ENCODE peak calls at places on chromosomes 1 and 21, in seven cellular contexts. C is psoas muscle, P is Daoy, F is activated T-cell treated with anti-CD3 and anti-CD28 coated beads for 4 hours, B is fibroblast of lung, E is aorta, S is AML-193. G is an unnamed sample.

GRCh38 chr1:77341195-77341594 is 59.4 kb downstream of the AK5 start:
- DNase-seq in C (no peak), P (no peak), F (no peak), B (no peak), E (no peak), S (no peak), G (no peak)

GRCh38 chr1:45679123-45679522 is 7.2 kb downstream of the GPBP1L1 start:
- DNase-seq in C (no peak), P (peak; percentile 7), F (no peak), B (no peak), E (no peak), S (no peak), G (peak; percentile 18)

GRCh38 chr1:198123146-198123545 is 33.7 kb upstream of the NEK7 start:
- DNase-seq in C (no peak), P (no peak), F (no peak), B (peak; percentile 75), E (no peak), S (no peak), G (peak; percentile 93)

GRCh38 chr21:38048241-38048640 is 132.0 kb upstream of the KCNJ6 start:
- DNase-seq in C (no peak), P (no peak), F (no peak), B (no peak), E (no peak), S (no peak), G (no peak)

GRCh38 chr1:32201011-32201855 is 838 bp downstream of the CCDC28B start:
- DNase-seq in C (peak; percentile 70), P (peak; percentile 73), F (peak; percentile 65), B (peak; percentile 46), E (peak; percentile 83), S (no peak), G (no peak)

GRCh38 chr1:70779571-70779970 is 268.0 kb downstream of the PTGER3 start:
- DNase-seq in C (no peak), P (no peak), F (no peak), B (no peak), E (no peak), S (no peak), G (peak; percentile 26)

GRCh38 chr1:176196728-176197127 is 10.4 kb downstream of the COP1 start:
- DNase-seq in C (no peak), P (no peak), F (no peak), B (no peak), E (no peak), S (no peak), G (no peak)

GRCh38 chr1:232227171-232227740 is 402.7 kb downstream of the SIPA1L2 start:
- DNase-seq in C (no peak), P (no peak), F (no peak), B (no peak), E (no peak), S (no peak), G (no peak)

GRCh38 chr21:44666401-44667320 is at the start of gene KRTAP12-2:
- DNase-seq in C (no peak), P (no peak), F (no peak), B (no peak), E (no peak), S (no peak), G (no peak)

GRCh38 chr1:119080586-119080985 is 59.9 kb downstream of the WARS2 start:
- DNase-seq in C (peak; percentile 19), P (peak; percentile 98), F (no peak), B (peak; percentile 87), E (peak; percentile 54), S (no peak), G (peak; percentile 98)

GRCh38 chr21:37921091-37921490 is 4.8 kb upstream of the KCNJ6 start:
- DNase-seq in C (no peak), P (no peak), F (no peak), B (no peak), E (no peak), S (no peak), G (peak; percentile 14)

GRCh38 chr1:207004931-207005830 is 27.4 kb downstream of the C1orf116 start:
- DNase-seq in C (no peak), P (peak; percentile 81), F (peak; percentile 10), B (peak; percentile 63), E (no peak), S (peak; percentile 22), G (peak; percentile 70)

GRCh38 chr1:19305880-19306279 is 6.1 kb downstream of the AKR7A2 start:
- DNase-seq in C (no peak), P (no peak), F (no peak), B (no peak), E (no peak), S (no peak), G (no peak)

GRCh38 chr1:46684670-46685069 is 13.0 kb downstream of the TEX38 start:
- DNase-seq in C (no peak), P (no peak), F (no peak), B (no peak), E (no peak), S (no peak), G (no peak)

GRCh38 chr1:244104309-244105060 is 53.4 kb downstream of the ZBTB18 start:
- DNase-seq in C (no peak), P (peak; percentile 93), F (no peak), B (peak; percentile 72), E (no peak), S (no peak), G (peak; percentile 94)

GRCh38 chr1:115134850-115135484 is 45.7 kb upstream of the TSPAN2 start:
- DNase-seq in C (no peak), P (peak; percentile 93), F (no peak), B (peak; percentile 18), E (peak; percentile 68), S (no peak), G (peak; percentile 87)

GRCh38 chr1:213337025-213337678 is 286.1 kb downstream of the RPS6KC1 start:
- DNase-seq in C (no peak), P (no peak), F (no peak), B (no peak), E (no peak), S (no peak), G (no peak)

GRCh38 chr21:35644523-35644922 is 415.8 kb downstream of the SETD4 start:
- DNase-seq in C (no peak), P (no peak), F (no peak), B (no peak), E (no peak), S (no peak), G (no peak)

GRCh38 chr1:91768786-91769697 is 116.9 kb downstream of the TGFBR3 start:
- DNase-seq in C (no peak), P (peak; percentile 42), F (no peak), B (peak; percentile 73), E (no peak), S (no peak), G (peak; percentile 71)

GRCh38 chr1:151146072-151146415 is 387 bp downstream of the SEMA6C start:
- DNase-seq in C (no peak), P (no peak), F (no peak), B (no peak), E (no peak), S (no peak), G (no peak)

GRCh38 chr1:154876842-154877369 is 6.8 kb upstream of the KCNN3 start:
- DNase-seq in C (no peak), P (no peak), F (no peak), B (no peak), E (no peak), S (no peak), G (no peak)

GRCh38 chr1:181097242-181097641 is 8.7 kb downstream of the IER5 start:
- DNase-seq in C (peak; percentile 28), P (no peak), F (no peak), B (no peak), E (no peak), S (no peak), G (no peak)

GRCh38 chr1:941588-942383 is 17.3 kb downstream of the NOC2L start:
- DNase-seq in C (peak; percentile 79), P (peak; percentile 94), F (no peak), B (peak; percentile 75), E (peak; percentile 90), S (no peak), G (peak; percentile 77)

GRCh38 chr1:205150651-205151428 is 29.1 kb upstream of the RBBP5 start:
- DNase-seq in C (no peak), P (no peak), F (no peak), B (no peak), E (no peak), S (no peak), G (no peak)

GRCh38 chr1:209207701-209208286 is 375.7 kb upstream of the CAMK1G start:
- DNase-seq in C (peak; percentile 61), P (peak; percentile 86), F (no peak), B (peak; percentile 58), E (peak; percentile 75), S (no peak), G (peak; percentile 47)

GRCh38 chr21:14545906-14546480 is at the start of gene SAMSN1:
- DNase-seq in C (no peak), P (no peak), F (peak; percentile 45), B (no peak), E (peak; percentile 64), S (peak; percentile 90), G (no peak)

GRCh38 chr1:8197493-8198282 is 120.2 kb upstream of the SLC45A1 start:
- DNase-seq in C (peak; percentile 73), P (peak; percentile 97), F (no peak), B (peak; percentile 89), E (peak; percentile 86), S (no peak), G (peak; percentile 98)

GRCh38 chr1:57296726-57297252 is 127.1 kb downstream of the DAB1 start:
- DNase-seq in C (no peak), P (no peak), F (no peak), B (no peak), E (no peak), S (no peak), G (no peak)

G was measured in astrocyte.